ENCODE peak calls at places on chromosome X, in five cellular contexts. L is HepG2, H is SK-N-SH, J is GM12878, I is K562. C is an unnamed sample.

GRCh38 chrX:149848855-149849254 is 32.1 kb upstream of the MAGEA8 start:
- DNase-seq in H (no peak), J (no peak), L (no peak), I (peak; percentile 51), C (no peak)

GRCh38 chrX:47361538-47362511 is 8.6 kb upstream of the ZNF157 start:
- DNase-seq in J (peak; percentile 96), H (peak; percentile 80), L (peak; percentile 67), I (peak; percentile 15), C (no peak)

GRCh38 chrX:55521687-55522086 is 32.0 kb upstream of the USP51 start:
- DNase-seq in L (no peak), J (no peak), H (no peak), I (no peak), C (no peak)

GRCh38 chrX:110414679-110415439 is 56.2 kb downstream of the RTL9 start:
- DNase-seq in H (no peak), I (no peak), J (peak; percentile 15), L (no peak), C (no peak)

GRCh38 chrX:10062352-10062751 is 94.4 kb upstream of the CLCN4 start:
- DNase-seq in J (peak; percentile 45), H (no peak), I (no peak), L (no peak), C (no peak)

GRCh38 chrX:15384304-15384703 is at the start of gene VEGFD:
- DNase-seq in J (no peak), H (no peak), L (peak; percentile 54), I (no peak), C (no peak)

GRCh38 chrX:43728966-43729365 is 72.9 kb downstream of the MAOA start:
- DNase-seq in H (no peak), L (no peak), J (no peak), I (no peak), C (no peak)

GRCh38 chrX:13029341-13029740 is 15.1 kb downstream of the FAM9C start:
- DNase-seq in H (no peak), I (no peak), J (no peak), L (no peak), C (no peak)

GRCh38 chrX:39309721-39310152 is 508.5 kb downstream of the MID1IP1 start:
- DNase-seq in I (no peak), J (no peak), H (peak; percentile 14), L (no peak), C (no peak)

GRCh38 chrX:56726609-56727008 is 2.4 kb upstream of the NBDY start:
- DNase-seq in H (peak; percentile 19), L (peak; percentile 41), J (no peak), I (peak; percentile 11), C (no peak)

GRCh38 chrX:122220644-122221373 is 963.3 kb upstream of the GRIA3 start:
- DNase-seq in J (no peak), I (no peak), H (no peak), L (no peak), C (no peak)

GRCh38 chrX:38165023-38165422 is 55.6 kb downstream of the SRPX start:
- DNase-seq in I (no peak), L (no peak), J (no peak), H (no peak), C (no peak)

GRCh38 chrX:44997282-44997813 is 124.4 kb downstream of the KDM6A start:
- DNase-seq in J (no peak), I (no peak), L (no peak), H (no peak), C (peak; percentile 7)

GRCh38 chrX:119757979-119758681 is at the start of gene SOWAHD:
- DNase-seq in H (peak; percentile 63), J (no peak), L (peak; percentile 50), I (peak; percentile 52), C (peak; percentile 80)

GRCh38 chrX:45172890-45173289 is 27.8 kb downstream of the DIPK2B start:
- DNase-seq in H (no peak), I (no peak), L (peak; percentile 3), J (no peak), C (peak; percentile 53)

GRCh38 chrX:85419293-85419692 is 39.8 kb upstream of the POF1B start:
- DNase-seq in J (no peak), L (no peak), H (no peak), I (no peak), C (no peak)
- TF ChIP-seq REST in J (no peak), L (no peak), H (no peak), I (no peak), C (no peak)

GRCh38 chrX:72169008-72169728 is 12.4 kb upstream of the PIN4 start:
- DNase-seq in I (no peak), L (no peak), J (no peak), H (no peak), C (no peak)
- TF ChIP-seq GABPA in I (no peak), L (no peak), J (no peak), H (no peak), C (no peak)

GRCh38 chrX:11446951-11447350 is 153.7 kb downstream of the AMELX start:
- DNase-seq in J (no peak), H (no peak), L (no peak), I (no peak), C (no peak)

GRCh38 chrX:11446331-11446730 is 153.1 kb downstream of the AMELX start:
- DNase-seq in H (no peak), I (no peak), J (no peak), L (no peak), C (no peak)

GRCh38 chrX:11445540-11445939 is 152.3 kb downstream of the AMELX start:
- DNase-seq in J (no peak), L (no peak), I (no peak), H (no peak), C (no peak)

GRCh38 chrX:11449613-11450012 is 156.4 kb downstream of the AMELX start:
- DNase-seq in L (no peak), H (no peak), I (no peak), J (no peak), C (no peak)

DNA sequence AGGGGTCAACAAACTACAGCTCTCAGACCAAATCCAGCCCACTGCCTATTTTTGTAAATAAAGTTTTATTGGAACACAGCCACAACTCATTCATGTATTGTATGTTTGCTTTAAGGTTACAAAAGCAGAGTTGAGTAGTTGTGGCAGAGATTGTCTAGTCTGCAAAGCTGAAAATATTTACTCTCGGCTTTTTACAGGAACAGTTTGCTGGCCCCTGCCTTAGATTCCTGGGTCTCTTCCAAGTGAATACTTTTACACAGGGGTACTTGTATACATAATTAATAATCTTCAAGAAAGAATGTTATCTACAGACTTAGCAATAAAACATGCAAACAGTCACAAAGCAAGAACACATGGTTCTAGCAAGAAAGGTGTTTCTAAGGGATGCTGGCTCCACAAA is 154.2 kb downstream of the AMELX start:
- DNase-seq in H (no peak), I (no peak), J (no peak), L (no peak), C (no peak)
- TF ChIP-seq POLR2AphosphoS5 in H (no peak), I (no peak), J (no peak), L (no peak), C (no peak)

GRCh38 chrX:34557733-34558132 is 99.4 kb downstream of the TMEM47 start:
- DNase-seq in H (no peak), I (no peak), J (no peak), L (no peak), C (no peak)
- TF ChIP-seq REST in H (no peak), I (no peak), J (no peak), L (no peak), C (no peak)

DNA sequence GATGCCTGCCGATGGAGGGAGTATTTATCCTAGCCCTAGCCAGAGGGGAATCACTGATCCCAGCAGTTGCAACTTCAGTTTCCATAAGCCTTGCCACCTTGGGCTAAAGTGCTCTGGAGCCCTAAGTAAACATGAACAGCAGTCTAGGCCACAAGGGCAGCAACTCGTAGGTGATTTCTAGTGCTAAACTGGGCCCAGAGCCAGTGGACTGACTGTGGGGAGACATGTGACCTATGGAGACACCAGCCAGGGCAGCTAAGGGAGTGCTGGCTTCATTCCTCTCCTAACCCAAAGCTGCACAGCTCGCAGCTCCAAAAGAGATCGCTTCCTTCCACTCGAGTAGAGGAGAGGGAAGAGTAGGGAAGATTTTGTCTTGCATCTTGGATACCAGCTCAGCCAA is 120.8 kb upstream of the MAGEA10 start:
- DNase-seq in L (no peak), J (no peak), H (no peak), I (no peak), C (no peak)
- TF ChIP-seq GABPA in L (no peak), J (no peak), H (no peak), I (no peak), C (no peak)

C was measured in HL-60.